ENCODE peak calls at places on chromosomes 2 and 18, in six cellular contexts. One of them, this sample, is unnamed.

GRCh38 chr18:49591775-49592174 is 29.9 kb downstream of the LIPG start:
- DNase-seq in GM04504: no peak
- DNase-seq in stimulated activated CD8-positive, alpha-beta memory T cell treated with anti-CD3 and anti-CD28 coated beads, Interleukin-7, amount 100 ng/mL, for 24 hours: no peak
- DNase-seq in amniotic stem cell: no peak
- DNase-seq in stimulated activated CD4-positive, alpha-beta T cell treated with anti-CD3 and anti-CD28 coated beads, Interleukin-4, amount 100 ng/mL, for 48 hours: no peak
- DNase-seq in lower lobe of right lung: no peak
- DNase-seq in this sample: no peak

GRCh38 chr2:234495801-234496441 is 960 bp downstream of the ARL4C start:
- DNase-seq in GM04504: no peak
- DNase-seq in stimulated activated CD8-positive, alpha-beta memory T cell treated with anti-CD3 and anti-CD28 coated beads, Interleukin-7, amount 100 ng/mL, for 24 hours: no peak
- DNase-seq in amniotic stem cell: no peak
- DNase-seq in stimulated activated CD4-positive, alpha-beta T cell treated with anti-CD3 and anti-CD28 coated beads, Interleukin-4, amount 100 ng/mL, for 48 hours: peak; percentile 36
- DNase-seq in lower lobe of right lung: peak; percentile 63
- DNase-seq in this sample: no peak

GRCh38 chr2:168311265-168311925 is 64.0 kb upstream of the STK39 start:
- DNase-seq in GM04504: no peak
- DNase-seq in stimulated activated CD8-positive, alpha-beta memory T cell treated with anti-CD3 and anti-CD28 coated beads, Interleukin-7, amount 100 ng/mL, for 24 hours: no peak
- DNase-seq in amniotic stem cell: no peak
- DNase-seq in stimulated activated CD4-positive, alpha-beta T cell treated with anti-CD3 and anti-CD28 coated beads, Interleukin-4, amount 100 ng/mL, for 48 hours: no peak
- DNase-seq in lower lobe of right lung: no peak
- DNase-seq in this sample: no peak

GRCh38 chr2:19140463-19141208 is 217.8 kb downstream of the OSR1 start:
- DNase-seq in GM04504: no peak
- DNase-seq in stimulated activated CD8-positive, alpha-beta memory T cell treated with anti-CD3 and anti-CD28 coated beads, Interleukin-7, amount 100 ng/mL, for 24 hours: no peak
- DNase-seq in amniotic stem cell: peak; percentile 62
- DNase-seq in stimulated activated CD4-positive, alpha-beta T cell treated with anti-CD3 and anti-CD28 coated beads, Interleukin-4, amount 100 ng/mL, for 48 hours: no peak
- DNase-seq in lower lobe of right lung: peak; percentile 52
- DNase-seq in this sample: peak; percentile 93

GRCh38 chr2:119367472-119368099 is 809 bp downstream of the DBI start:
- DNase-seq in GM04504: peak; percentile 1
- DNase-seq in stimulated activated CD8-positive, alpha-beta memory T cell treated with anti-CD3 and anti-CD28 coated beads, Interleukin-7, amount 100 ng/mL, for 24 hours: peak; percentile 13
- DNase-seq in amniotic stem cell: no peak
- DNase-seq in stimulated activated CD4-positive, alpha-beta T cell treated with anti-CD3 and anti-CD28 coated beads, Interleukin-4, amount 100 ng/mL, for 48 hours: peak; percentile 42
- DNase-seq in lower lobe of right lung: peak; percentile 76
- DNase-seq in this sample: no peak

GRCh38 chr2:85131116-85131515 is 2.1 kb upstream of the TCF7L1 start:
- DNase-seq in GM04504: no peak
- DNase-seq in stimulated activated CD8-positive, alpha-beta memory T cell treated with anti-CD3 and anti-CD28 coated beads, Interleukin-7, amount 100 ng/mL, for 24 hours: no peak
- DNase-seq in amniotic stem cell: no peak
- DNase-seq in stimulated activated CD4-positive, alpha-beta T cell treated with anti-CD3 and anti-CD28 coated beads, Interleukin-4, amount 100 ng/mL, for 48 hours: no peak
- DNase-seq in lower lobe of right lung: no peak
- DNase-seq in this sample: no peak

GRCh38 chr2:241666627-241667400 is 19.8 kb downstream of the DTYMK start:
- DNase-seq in GM04504: no peak
- DNase-seq in stimulated activated CD8-positive, alpha-beta memory T cell treated with anti-CD3 and anti-CD28 coated beads, Interleukin-7, amount 100 ng/mL, for 24 hours: no peak
- DNase-seq in amniotic stem cell: no peak
- DNase-seq in stimulated activated CD4-positive, alpha-beta T cell treated with anti-CD3 and anti-CD28 coated beads, Interleukin-4, amount 100 ng/mL, for 48 hours: no peak
- DNase-seq in lower lobe of right lung: no peak
- DNase-seq in this sample: no peak

GRCh38 chr2:24489465-24489864 is 1.6 kb upstream of the NCOA1 start:
- DNase-seq in GM04504: no peak
- DNase-seq in stimulated activated CD8-positive, alpha-beta memory T cell treated with anti-CD3 and anti-CD28 coated beads, Interleukin-7, amount 100 ng/mL, for 24 hours: no peak
- DNase-seq in amniotic stem cell: no peak
- DNase-seq in stimulated activated CD4-positive, alpha-beta T cell treated with anti-CD3 and anti-CD28 coated beads, Interleukin-4, amount 100 ng/mL, for 48 hours: no peak
- DNase-seq in lower lobe of right lung: no peak
- DNase-seq in this sample: no peak

GRCh38 chr18:78986018-78986481 is 6.4 kb downstream of the SALL3 start:
- DNase-seq in GM04504: no peak
- DNase-seq in stimulated activated CD8-positive, alpha-beta memory T cell treated with anti-CD3 and anti-CD28 coated beads, Interleukin-7, amount 100 ng/mL, for 24 hours: no peak
- DNase-seq in amniotic stem cell: no peak
- DNase-seq in stimulated activated CD4-positive, alpha-beta T cell treated with anti-CD3 and anti-CD28 coated beads, Interleukin-4, amount 100 ng/mL, for 48 hours: no peak
- DNase-seq in lower lobe of right lung: no peak
- DNase-seq in this sample: no peak

GRCh38 chr2:197165020-197165419 is 145.6 kb downstream of the ANKRD44 start:
- DNase-seq in GM04504: no peak
- DNase-seq in stimulated activated CD8-positive, alpha-beta memory T cell treated with anti-CD3 and anti-CD28 coated beads, Interleukin-7, amount 100 ng/mL, for 24 hours: no peak
- DNase-seq in amniotic stem cell: no peak
- DNase-seq in stimulated activated CD4-positive, alpha-beta T cell treated with anti-CD3 and anti-CD28 coated beads, Interleukin-4, amount 100 ng/mL, for 48 hours: no peak
- DNase-seq in lower lobe of right lung: no peak
- DNase-seq in this sample: no peak

GRCh38 chr2:130373808-130374365 is 18.0 kb downstream of the PTPN18 start:
- DNase-seq in GM04504: no peak
- DNase-seq in stimulated activated CD8-positive, alpha-beta memory T cell treated with anti-CD3 and anti-CD28 coated beads, Interleukin-7, amount 100 ng/mL, for 24 hours: no peak
- DNase-seq in amniotic stem cell: no peak
- DNase-seq in stimulated activated CD4-positive, alpha-beta T cell treated with anti-CD3 and anti-CD28 coated beads, Interleukin-4, amount 100 ng/mL, for 48 hours: no peak
- DNase-seq in lower lobe of right lung: no peak
- DNase-seq in this sample: no peak

GRCh38 chr18:72542993-72543361 is 1.2 kb downstream of the CBLN2 start:
- DNase-seq in GM04504: no peak
- DNase-seq in stimulated activated CD8-positive, alpha-beta memory T cell treated with anti-CD3 and anti-CD28 coated beads, Interleukin-7, amount 100 ng/mL, for 24 hours: no peak
- DNase-seq in amniotic stem cell: no peak
- DNase-seq in stimulated activated CD4-positive, alpha-beta T cell treated with anti-CD3 and anti-CD28 coated beads, Interleukin-4, amount 100 ng/mL, for 48 hours: no peak
- DNase-seq in lower lobe of right lung: no peak
- DNase-seq in this sample: no peak

GRCh38 chr2:158969717-158970521 is 1.5 kb downstream of the TANC1 start:
- DNase-seq in GM04504: peak; percentile 24
- DNase-seq in stimulated activated CD8-positive, alpha-beta memory T cell treated with anti-CD3 and anti-CD28 coated beads, Interleukin-7, amount 100 ng/mL, for 24 hours: no peak
- DNase-seq in amniotic stem cell: no peak
- DNase-seq in stimulated activated CD4-positive, alpha-beta T cell treated with anti-CD3 and anti-CD28 coated beads, Interleukin-4, amount 100 ng/mL, for 48 hours: no peak
- DNase-seq in lower lobe of right lung: peak; percentile 54
- DNase-seq in this sample: no peak

GRCh38 chr2:97651114-97651513 is 5.3 kb downstream of the COX5B start:
- DNase-seq in GM04504: no peak
- DNase-seq in stimulated activated CD8-positive, alpha-beta memory T cell treated with anti-CD3 and anti-CD28 coated beads, Interleukin-7, amount 100 ng/mL, for 24 hours: no peak
- DNase-seq in amniotic stem cell: no peak
- DNase-seq in stimulated activated CD4-positive, alpha-beta T cell treated with anti-CD3 and anti-CD28 coated beads, Interleukin-4, amount 100 ng/mL, for 48 hours: no peak
- DNase-seq in lower lobe of right lung: no peak
- DNase-seq in this sample: no peak

GRCh38 chr2:148813603-148814065 is 61.4 kb upstream of the KIF5C start:
- DNase-seq in GM04504: no peak
- DNase-seq in stimulated activated CD8-positive, alpha-beta memory T cell treated with anti-CD3 and anti-CD28 coated beads, Interleukin-7, amount 100 ng/mL, for 24 hours: peak; percentile 52
- DNase-seq in amniotic stem cell: no peak
- DNase-seq in stimulated activated CD4-positive, alpha-beta T cell treated with anti-CD3 and anti-CD28 coated beads, Interleukin-4, amount 100 ng/mL, for 48 hours: peak; percentile 73
- DNase-seq in lower lobe of right lung: no peak
- DNase-seq in this sample: no peak

This sample was measured in smooth muscle cell of the brain vasculature.